ENCODE peak calls at places on chromosome 2, in eight cellular contexts. C, Q, O, Z, R, X, W and V are unnamed samples.

GRCh38 chr2:49621014-49621413 is 466.7 kb upstream of the FSHR start:
- DNase-seq in X (no peak), Q (no peak), Z (no peak), C (no peak), W (no peak), O (no peak), R (no peak), V (no peak)

GRCh38 chr2:17058772-17059402 is 393.3 kb upstream of the CYRIA start:
- DNase-seq in C (no peak), Q (peak; percentile 97), R (no peak), W (no peak), Z (no peak), X (no peak), O (no peak), V (no peak)

GRCh38 chr2:15768142-15769088 is 171.9 kb upstream of the MYCN start:
- DNase-seq in Q (no peak), Z (no peak), C (no peak), O (no peak), R (no peak), X (no peak), W (no peak), V (no peak)

GRCh38 chr2:15092691-15093090 is 460.2 kb downstream of the LRATD1 start:
- DNase-seq in C (no peak), R (no peak), O (no peak), Z (no peak), X (no peak), W (no peak), Q (no peak), V (no peak)

GRCh38 chr2:207217442-207217841 is 51.7 kb upstream of the KLF7 start:
- DNase-seq in W (no peak), X (no peak), R (no peak), Q (no peak), O (no peak), C (no peak), Z (no peak), V (no peak)

GRCh38 chr2:86225581-86225980 is 26.3 kb downstream of the MRPL35 start:
- DNase-seq in Q (peak; percentile 29), O (peak; percentile 64), X (no peak), W (no peak), C (no peak), R (peak; percentile 23), Z (peak; percentile 80), V (peak; percentile 79)

GRCh38 chr2:224570328-224570993 is 14.7 kb downstream of the CUL3 start:
- DNase-seq in C (no peak), Q (no peak), X (no peak), Z (peak; percentile 28), R (no peak), W (no peak), O (no peak), V (no peak)

GRCh38 chr2:170713280-170714155 is 1.6 kb upstream of the SP5 start:
- DNase-seq in W (no peak), Z (no peak), R (no peak), X (peak; percentile 62), O (peak; percentile 18), Q (peak; percentile 23), C (peak; percentile 5), V (no peak)

GRCh38 chr2:58414506-58414905 is 173.4 kb upstream of the FANCL start:
- DNase-seq in C (no peak), Z (no peak), Q (no peak), O (no peak), W (no peak), R (no peak), X (no peak), V (no peak)

GRCh38 chr2:218301176-218301819 is 9.0 kb upstream of the TMBIM1 start:
- DNase-seq in Z (peak; percentile 84), C (peak; percentile 94), R (peak; percentile 81), W (peak; percentile 87), X (no peak), O (peak; percentile 69), Q (peak; percentile 90), V (peak; percentile 94)

GRCh38 chr2:1635826-1636225 is 108.5 kb downstream of the PXDN start:
- DNase-seq in Z (no peak), X (no peak), C (no peak), O (no peak), W (no peak), Q (no peak), R (no peak), V (no peak)

DNA sequence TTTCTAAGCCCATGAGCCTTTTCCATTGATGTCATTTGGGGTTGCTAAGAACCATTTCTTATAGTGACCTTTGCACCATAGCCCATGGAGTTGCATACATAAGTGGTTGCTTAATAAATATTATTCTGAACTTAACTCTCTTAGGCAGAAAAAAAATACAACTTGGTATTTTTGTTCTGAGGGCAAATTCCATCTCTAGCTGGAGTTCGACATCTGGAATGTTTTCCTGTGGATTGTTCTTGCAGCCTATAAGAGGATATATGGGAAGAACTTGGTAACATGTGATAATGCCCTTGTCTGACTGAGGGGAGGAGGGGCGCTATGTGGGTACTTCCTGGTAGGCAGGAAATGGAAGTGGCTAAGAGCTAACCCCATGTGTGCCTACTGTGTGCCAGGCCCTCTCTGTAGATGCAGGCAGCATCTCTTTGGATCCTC is 20.7 kb downstream of the IGFBP2 start:
- DNase-seq in C (no peak), X (no peak), O (no peak), W (no peak), Q (no peak), Z (no peak), R (no peak), V (no peak)
- H3K4me1 ChIP-seq in C (no peaks in the 10 kb centered on the region), X (peaks cover 32% of the 10 kb centered on the region), O (no peaks in the 10 kb centered on the region), W (no peaks in the 10 kb centered on the region), Q (peaks cover 8% of the 10 kb centered on the region), Z (peaks cover 13% of the 10 kb centered on the region), R (no peaks in the 10 kb centered on the region), V (peaks cover 15% of the 10 kb centered on the region)

DNA sequence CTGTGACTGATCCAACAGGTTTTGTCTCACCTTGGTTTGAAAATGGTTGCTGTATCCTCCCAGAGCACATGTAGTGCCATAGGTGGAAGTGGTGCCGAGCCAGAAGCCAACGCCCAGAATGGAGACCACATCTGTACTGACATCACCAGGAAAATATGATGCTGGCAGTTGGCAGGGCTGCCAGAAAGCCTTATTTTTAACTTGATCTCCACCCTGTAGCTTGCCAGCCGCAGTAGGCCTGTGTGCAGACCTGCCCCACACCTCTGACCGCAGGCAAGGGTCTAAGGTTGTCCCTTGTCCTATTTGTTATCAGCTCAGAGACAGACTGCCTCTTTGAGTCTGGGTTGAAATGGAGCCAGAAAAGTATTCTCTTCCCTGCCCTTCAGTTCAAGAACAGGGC is 123.5 kb upstream of the EML6 start:
- DNase-seq in X (peak; percentile 74), W (no peak), O (peak; percentile 54), C (peak; percentile 63), Z (peak; percentile 79), Q (no peak), R (no peak), V (no peak)
- H3K4me1 ChIP-seq in X (peaks cover 23% of the 10 kb centered on the region), W (peaks cover 100% of the 10 kb centered on the region), O (peaks cover 98% of the 10 kb centered on the region), C (peaks cover 75% of the 10 kb centered on the region), Z (peaks cover 100% of the 10 kb centered on the region), Q (peaks cover 52% of the 10 kb centered on the region), R (peaks cover 100% of the 10 kb centered on the region), V (peaks cover 29% of the 10 kb centered on the region)

DNA sequence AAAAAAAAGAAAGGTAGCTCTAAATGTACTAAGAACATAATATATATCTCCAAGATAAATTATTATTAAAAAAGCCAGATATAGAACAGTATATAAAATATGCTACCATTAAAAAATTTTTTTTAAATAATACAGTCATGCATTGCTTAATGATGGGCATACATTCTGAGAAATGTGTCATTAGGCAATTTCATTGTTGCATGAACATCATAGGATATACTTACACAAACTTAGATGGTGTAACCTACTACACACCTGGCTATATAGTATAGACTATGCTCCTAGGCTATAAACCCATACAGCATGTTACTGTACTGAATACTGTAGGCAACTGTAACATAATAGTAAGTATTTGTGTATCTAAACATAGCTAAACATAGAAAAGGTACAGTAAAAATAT is 18.3 kb upstream of the LAPTM4A start:
- DNase-seq in Q (no peak), X (no peak), R (no peak), W (no peak), Z (no peak), C (no peak), O (no peak), V (no peak)
- H3K4me1 ChIP-seq in Q (peaks cover 26% of the 10 kb centered on the region), X (peaks cover 68% of the 10 kb centered on the region), R (no peaks in the 10 kb centered on the region), W (no peaks in the 10 kb centered on the region), Z (peaks cover 38% of the 10 kb centered on the region), C (peaks cover 14% of the 10 kb centered on the region), O (no peaks in the 10 kb centered on the region), V (peaks cover 15% of the 10 kb centered on the region)

DNA sequence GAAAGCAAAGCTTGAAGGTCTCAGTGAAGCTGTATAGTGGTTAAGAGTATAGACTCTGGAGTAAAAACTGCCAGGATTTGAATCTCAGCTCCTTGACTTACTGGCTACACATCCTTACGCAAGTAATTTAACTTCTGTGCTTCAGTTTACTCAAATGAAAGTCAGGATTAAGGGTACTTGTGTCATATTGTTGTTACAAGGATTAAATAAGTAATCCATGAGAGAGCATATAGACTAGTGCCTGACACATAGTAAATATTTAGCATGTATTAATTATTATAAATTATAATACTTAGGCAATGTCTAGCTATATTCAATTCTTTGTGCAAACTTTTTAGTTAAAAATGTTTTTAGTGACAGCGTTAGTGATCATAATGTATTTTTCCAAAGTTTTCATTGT is 96.1 kb downstream of the TMEM247 start:
- DNase-seq in Q (no peak), R (no peak), O (no peak), C (no peak), X (no peak), Z (no peak), W (no peak), V (no peak)
- H3K4me1 ChIP-seq in Q (peaks cover 51% of the 10 kb centered on the region), R (no peaks in the 10 kb centered on the region), O (peaks cover 43% of the 10 kb centered on the region), C (no peaks in the 10 kb centered on the region), X (no peaks in the 10 kb centered on the region), Z (peaks cover 59% of the 10 kb centered on the region), W (no peaks in the 10 kb centered on the region), V (peaks cover 4% of the 10 kb centered on the region)

DNA sequence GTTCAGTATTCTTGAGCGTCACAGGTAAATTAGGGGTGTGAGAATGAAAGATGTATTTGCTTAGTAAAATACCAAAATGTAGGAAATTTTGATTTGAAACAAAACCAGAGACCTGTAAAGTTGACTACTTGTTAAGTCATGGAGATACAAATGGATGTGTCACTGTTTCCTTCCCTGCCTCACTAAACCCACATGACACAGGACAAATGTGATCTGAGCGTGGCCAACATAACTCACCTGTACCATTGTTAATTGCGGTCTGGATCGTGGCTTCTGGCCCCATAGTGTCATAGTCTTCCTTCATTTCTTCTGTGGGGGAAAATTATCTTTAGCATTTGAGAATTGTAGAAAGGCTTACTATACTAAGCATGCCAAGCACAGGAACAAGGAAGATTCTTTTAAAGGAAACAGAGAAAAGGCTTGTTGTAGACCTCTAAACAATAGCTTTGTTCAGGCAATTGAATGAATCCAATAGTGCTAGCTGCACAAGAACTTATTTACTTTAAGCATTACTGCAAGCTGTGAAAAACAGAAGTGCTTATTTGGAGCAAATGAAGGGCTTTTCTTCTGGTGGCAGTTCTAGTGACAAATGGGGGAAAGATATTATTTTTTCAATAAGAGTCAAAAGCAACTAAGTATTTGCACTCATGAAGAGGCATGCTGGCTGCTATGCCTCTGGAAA is 95.2 kb downstream of the ZEB2 start:
- DNase-seq in W (no peak), Z (no peak), C (no peak), Q (no peak), R (no peak), X (no peak), O (no peak), V (no peak)
- H3K4me1 ChIP-seq in W (no peaks in the 10 kb centered on the region), Z (peaks cover 47% of the 10 kb centered on the region), C (no peaks in the 10 kb centered on the region), Q (peaks cover 14% of the 10 kb centered on the region), R (no peaks in the 10 kb centered on the region), X (no peaks in the 10 kb centered on the region), O (peaks cover 18% of the 10 kb centered on the region), V (no peaks in the 10 kb centered on the region)